ENCODE peak calls at places on chromosome 19, in six cellular contexts. O, J, Q, F, M and V are unnamed samples. For H3K27me3, the result is how much of the 10 kb centered on the place peaks cover.

GRCh38 chr19:55678121-55678671 is 3.2 kb downstream of the EPN1 start:
- DNase-seq in J (no peak), O (no peak), Q (no peak), M (no peak), F (no peak), V (no peak)

GRCh38 chr19:4473708-4474503 is 1.8 kb downstream of the HDGFL2 start:
- DNase-seq in J (peak), Q (peak), F (no peak), M (no peak), O (peak), V (no peak)

GRCh38 chr19:49331616-49332055 is 3.6 kb upstream of the CD37 start:
- DNase-seq in O (peak), F (peak), Q (peak), M (no peak), J (peak), V (no peak)

GRCh38 chr19:19997656-19998268 is 41.5 kb downstream of the ZNF682 start:
- DNase-seq in O (peak), F (peak), Q (no peak), M (peak), J (peak), V (peak)

GRCh38 chr19:51143486-51143885 is 1.4 kb downstream of the SIGLEC7 start:
- DNase-seq in O (peak), Q (no peak), J (no peak), F (no peak), M (no peak), V (no peak)

GRCh38 chr19:45215391-45216191 is 29.6 kb downstream of the EXOC3L2 start:
- DNase-seq in M (peak), J (peak), Q (peak), F (no peak), O (peak), V (peak)

GRCh38 chr19:3983936-3984583 is 1.2 kb downstream of the EEF2 start:
- DNase-seq in F (no peak), O (peak), J (no peak), M (peak), Q (peak), V (no peak)

GRCh38 chr19:17576758-17577532 is 21.5 kb downstream of the COLGALT1 start:
- DNase-seq in Q (peak), F (peak), J (peak), O (peak), M (no peak), V (peak)

GRCh38 chr19:53892301-53892980 is 10.4 kb downstream of the PRKCG start:
- DNase-seq in M (no peak), J (peak), O (no peak), Q (no peak), F (no peak), V (no peak)

GRCh38 chr19:17076539-17076919 is 952 bp downstream of the MYO9B start:
- DNase-seq in Q (no peak), F (peak), O (peak), M (no peak), J (peak), V (no peak)

GRCh38 chr19:51372649-51373504 is at the start of gene NKG7:
- DNase-seq in F (peak), Q (no peak), M (no peak), J (no peak), O (no peak), V (no peak)

GRCh38 chr19:50357178-50358100 is 8.0 kb downstream of the NAPSA start:
- DNase-seq in J (peak), M (peak), O (peak), F (peak), Q (peak), V (peak)

GRCh38 chr19:56732974-56733373 is 61.4 kb upstream of the ZNF835 start:
- DNase-seq in J (no peak), O (no peak), Q (no peak), F (peak), M (no peak), V (no peak)

GRCh38 chr19:12965017-12965811 is 4.2 kb upstream of the DAND5 start:
- DNase-seq in Q (peak), O (peak), J (peak), F (peak), M (peak), V (peak)

GRCh38 chr19:44278181-44278690 is 18.6 kb downstream of the ZNF233 start:
- DNase-seq in J (no peak), M (no peak), O (no peak), Q (peak), F (no peak), V (no peak)

GRCh38 chr19:5222178-5222577 is 118.4 kb downstream of the PTPRS start:
- DNase-seq in M (no peak), Q (no peak), J (no peak), F (no peak), O (no peak), V (no peak)

GRCh38 chr19:51083181-51083580 is 494 bp upstream of the KLK14 start:
- DNase-seq in O (no peak), J (no peak), F (no peak), Q (no peak), M (no peak), V (no peak)

GRCh38 chr19:18396471-18397241 is 766 bp downstream of the LRRC25 start:
- DNase-seq in M (no peak), O (no peak), Q (no peak), F (no peak), J (no peak), V (no peak)

GRCh38 chr19:18109731-18110671 is 12.4 kb downstream of the MAST3 start:
- DNase-seq in O (peak), M (peak), Q (no peak), F (peak), J (peak), V (peak)

GRCh38 chr19:49422407-49423277 is 599 bp downstream of the PTH2 start:
- DNase-seq in J (peak), Q (peak), F (no peak), M (no peak), O (peak), V (peak)

GRCh38 chr19:39587496-39587895 is 14.8 kb upstream of the LGALS13 start:
- DNase-seq in O (no peak), M (no peak), F (no peak), Q (no peak), J (no peak), V (no peak)

GRCh38 chr19:44740351-44740824 is 8.1 kb upstream of the BCL3 start:
- DNase-seq in J (no peak), Q (no peak), M (no peak), O (peak), F (no peak), V (no peak)

GRCh38 chr19:15443838-15444237 is 5.9 kb downstream of the WIZ start:
- DNase-seq in M (peak), F (no peak), J (no peak), Q (no peak), O (no peak), V (peak)

GRCh38 chr19:17340871-17341357 is 3.6 kb downstream of the GTPBP3 start:
- DNase-seq in Q (no peak), O (peak), M (no peak), F (no peak), J (peak), V (no peak)

GRCh38 chr19:55206664-55207500 is 2.4 kb downstream of the PTPRH start:
- DNase-seq in F (peak), O (peak), J (peak), M (peak), Q (peak), V (peak)

GRCh38 chr19:40136818-40137217 is 46.1 kb upstream of the ZNF780A start:
- DNase-seq in F (no peak), O (no peak), M (no peak), Q (no peak), J (no peak), V (no peak)

GRCh38 chr19:58468216-58468839 is 1.4 kb downstream of the ZNF324 start:
- DNase-seq in O (no peak), F (no peak), M (no peak), J (no peak), Q (no peak), V (no peak)

GRCh38 chr19:36489920-36490415 is 607 bp upstream of the ZNF566 start:
- DNase-seq in O (peak), M (peak), J (peak), Q (peak), F (peak), V (peak)

GRCh38 chr19:12726988-12727316 is 3.2 kb upstream of the TNPO2 start:
- DNase-seq in M (no peak), J (peak), F (no peak), O (peak), Q (no peak), V (no peak)

GRCh38 chr19:46903458-46903857 is 42.7 kb downstream of the ARHGAP35 start:
- DNase-seq in Q (no peak), J (no peak), O (no peak), M (no peak), F (no peak), V (no peak)

GRCh38 chr19:3479819-3480215 is 508 bp downstream of the SMIM24 start:
- DNase-seq in J (peak), Q (no peak), M (no peak), F (no peak), O (peak), V (no peak)

GRCh38 chr19:49533551-49534488 is 6.0 kb downstream of the RCN3 start:
- DNase-seq in F (peak), Q (peak), J (peak), M (peak), O (peak), V (peak)

GRCh38 chr19:54209748-54210494 is 9.3 kb downstream of the RPS9 start:
- DNase-seq in Q (peak), O (no peak), J (no peak), F (peak), M (peak), V (peak)

GRCh38 chr19:49847731-49848696 is 2.9 kb upstream of the PTOV1 start:
- DNase-seq in Q (peak), M (no peak), O (no peak), J (no peak), F (no peak), V (no peak)

GRCh38 chr19:31554360-31554759 is 205.1 kb upstream of the TSHZ3 start:
- DNase-seq in O (no peak), J (no peak), M (no peak), F (no peak), Q (no peak), V (no peak)

GRCh38 chr19:35693835-35694599 is 10.3 kb upstream of the ZBTB32 start:
- DNase-seq in J (peak), F (peak), O (peak), M (peak), Q (peak), V (peak)

GRCh38 chr19:6802336-6803035 is 30.0 kb downstream of the VAV1 start:
- DNase-seq in O (peak), M (peak), J (peak), Q (no peak), F (peak), V (peak)
- H3K4me3 ChIP-seq in O (no peak), M (no peak), J (no peak), Q (no peak), F (peak), V (peak)

GRCh38 chr19:13977803-13978202 is 25.5 kb downstream of the DCAF15 start:
- DNase-seq in M (no peak), Q (no peak), F (no peak), O (no peak), J (no peak), V (no peak)
- H3K27ac ChIP-seq in M (peak), Q (no peak), F (no peak), O (no peak), J (no peak), V (peak)

GRCh38 chr19:6925801-6926751 is 38.7 kb downstream of the ADGRE1 start:
- DNase-seq in F (no peak), M (no peak), J (peak), O (peak), Q (no peak), V (no peak)
- H3K27me3 ChIP-seq in F (under half), M (under half), J (under half), O (under half), Q (under half), V (under half)

DNA sequence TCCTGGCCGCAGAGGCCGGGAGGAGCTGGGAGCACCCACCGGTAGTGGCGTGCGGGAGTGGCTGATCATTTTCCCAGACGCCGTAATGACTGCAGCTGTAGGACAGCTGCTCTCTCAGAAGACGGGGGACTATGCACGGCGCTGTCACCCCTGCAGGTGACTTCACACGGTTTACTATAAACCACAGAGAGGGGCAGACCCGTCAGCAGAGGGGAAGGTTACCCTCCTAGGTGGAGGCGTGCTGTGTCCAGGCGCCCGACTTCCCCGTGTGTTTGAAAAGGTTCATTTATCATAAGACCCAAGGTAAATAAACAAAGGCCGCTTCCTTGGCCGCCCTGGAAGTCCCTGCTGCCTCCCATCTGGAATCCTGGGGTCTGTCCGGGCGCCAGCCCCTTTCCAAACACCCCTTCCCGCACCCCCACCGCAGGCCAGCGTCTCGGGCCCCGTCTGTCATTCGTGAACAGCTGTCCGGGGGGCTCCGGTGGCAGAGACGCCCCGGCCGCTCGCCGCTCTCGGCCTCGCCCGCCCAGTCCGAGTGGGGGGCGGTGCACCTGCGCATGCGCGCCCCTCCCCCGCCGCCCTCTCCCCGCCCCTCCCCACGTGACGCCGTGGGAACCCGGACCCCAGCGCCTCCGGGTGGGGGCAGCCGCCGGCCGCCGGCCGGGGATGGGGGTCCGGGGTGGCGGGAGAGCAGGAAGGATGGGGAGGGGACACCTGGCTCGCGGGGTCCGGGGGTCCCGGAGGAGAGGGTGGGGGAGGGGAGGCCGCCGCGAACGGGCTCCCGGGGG is 915 bp downstream of the SHC2 start:
- DNase-seq in J (peak), F (no peak), M (peak), O (peak), Q (peak), V (peak)
- H3K4me3 ChIP-seq in J (peak), F (no peak), M (peak), O (peak), Q (peak), V (peak)

DNA sequence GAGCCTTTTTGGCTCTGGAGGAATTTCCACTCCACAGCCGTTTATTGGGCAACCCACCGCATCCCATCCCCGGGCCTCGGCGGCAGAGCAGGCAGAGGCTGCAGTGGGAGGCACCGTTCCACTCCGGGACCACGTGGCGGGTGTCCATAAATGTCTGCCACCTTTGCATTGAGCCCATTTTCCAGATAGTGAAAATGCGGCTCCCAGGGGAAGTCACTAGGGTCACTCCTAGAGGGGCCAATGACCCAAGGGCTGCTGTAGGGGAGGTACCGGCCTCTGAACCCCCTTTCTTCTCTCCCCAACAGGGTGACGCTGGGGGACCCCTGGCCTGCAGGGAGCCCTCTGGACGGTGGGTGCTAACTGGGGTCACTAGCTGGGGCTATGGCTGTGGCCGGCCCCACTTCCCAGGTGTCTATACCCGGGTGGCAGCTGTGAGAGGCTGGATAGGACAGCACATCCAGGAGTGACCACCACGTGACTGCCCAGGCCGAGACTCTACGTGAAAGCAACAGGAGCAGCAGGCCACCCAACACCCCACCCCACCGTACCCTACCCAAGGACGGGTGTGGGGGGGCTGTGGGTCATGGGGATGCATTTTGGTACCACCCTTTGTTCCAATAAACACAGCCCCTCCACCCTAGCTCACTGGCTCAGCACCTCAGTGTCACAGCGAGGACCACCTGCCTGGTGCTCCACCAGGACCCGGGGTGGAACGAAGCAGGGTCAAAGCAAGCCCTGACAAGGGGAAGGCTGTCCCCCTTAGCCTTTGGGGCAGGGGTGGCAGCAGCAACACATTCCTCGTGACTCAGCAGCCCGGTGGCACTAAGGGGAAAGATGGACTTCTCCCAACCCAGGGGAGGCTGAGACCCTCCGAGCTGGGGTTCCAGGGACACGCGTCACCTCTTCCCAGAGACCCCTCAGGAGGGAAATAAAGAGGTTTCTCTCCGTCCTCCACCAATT is 1.5 kb downstream of the TIMM13 start:
- DNase-seq in Q (no peak), M (no peak), J (no peak), F (no peak), O (peak), V (no peak)
- H3K27ac ChIP-seq in Q (peak), M (no peak), J (no peak), F (peak), O (no peak), V (no peak)

GRCh38 chr19:1294688-1295087 is 9.0 kb downstream of the EFNA2 start:
- DNase-seq in M (no peak), O (no peak), J (no peak), Q (no peak), F (no peak), V (no peak)
- H3K27me3 ChIP-seq in M (under half), O (under half), J (under half), Q (under half), F (under half), V (half or more)

GRCh38 chr19:10586396-10586795 is 716 bp downstream of the AP1M2 start:
- DNase-seq in Q (no peak), F (no peak), O (no peak), M (no peak), J (no peak), V (no peak)
- H3K4me3 ChIP-seq in Q (no peak), F (no peak), O (peak), M (no peak), J (peak), V (no peak)

GRCh38 chr19:34314437-34315313 is 50.3 kb upstream of the GPI start:
- DNase-seq in O (no peak), M (no peak), Q (no peak), J (no peak), F (no peak), V (no peak)
- H3K27ac ChIP-seq in O (no peak), M (no peak), Q (no peak), J (no peak), F (no peak), V (no peak)